ENCODE peak calls at places on chromosomes 4 and X, in six cellular contexts. E, H, T, P, B and N are unnamed samples.
A peak's percentile ranks its signal among the peaks of the same experiment; 100 is the strongest.

GRCh38 chr4:55921093-55921492 is 27.7 kb upstream of the CEP135 start:
- DNase-seq in E (peak; percentile 8), H (no peak), T (no peak), P (no peak), B (peak; percentile 76), N (no peak)

GRCh38 chrX:36974896-36975295 is 33.3 kb upstream of the FAM47C start:
- DNase-seq in E (no peak), H (no peak), T (no peak), P (no peak), B (no peak), N (no peak)

GRCh38 chrX:781216-782211 is 150.9 kb downstream of the SHOX start:
- DNase-seq in E (no peak), H (no peak), T (no peak), P (no peak), B (no peak), N (no peak)

GRCh38 chr4:96175871-96176270 is 336.0 kb downstream of the PDHA2 start:
- DNase-seq in E (no peak), H (no peak), T (no peak), P (no peak), B (no peak), N (no peak)

GRCh38 chr4:37670249-37670648 is 15.9 kb downstream of the RELL1 start:
- DNase-seq in E (no peak), H (no peak), T (no peak), P (no peak), B (peak; percentile 31), N (no peak)

GRCh38 chr4:90061881-90062280 is 65.3 kb upstream of the CCSER1 start:
- DNase-seq in E (no peak), H (no peak), T (no peak), P (no peak), B (peak; percentile 16), N (no peak)

GRCh38 chr4:109156346-109156745 is 146.1 kb downstream of the COL25A1 start:
- DNase-seq in E (no peak), H (no peak), T (no peak), P (no peak), B (no peak), N (no peak)

GRCh38 chr4:55435136-55435535 is 39.4 kb downstream of the TMEM165 start:
- DNase-seq in E (peak; percentile 19), H (no peak), T (no peak), P (peak; percentile 19), B (peak; percentile 50), N (no peak)

GRCh38 chrX:97374266-97374665 is 490.6 kb downstream of the RPA4 start:
- DNase-seq in E (no peak), H (no peak), T (no peak), P (no peak), B (no peak), N (no peak)

GRCh38 chrX:149490100-149490499 is 15.0 kb downstream of the IDS start:
- DNase-seq in E (no peak), H (no peak), T (no peak), P (no peak), B (no peak), N (no peak)